ENCODE peak calls at places on chromosomes 6 and 20, in six cellular contexts. One of them, this sample, is unnamed.

GRCh38 chr6:98835149-98836024 is 1.0 kb downstream of the POU3F2 start:
- DNase-seq in cardiac septum: no peak
- DNase-seq in stimulated activated CD4-positive, alpha-beta T cell treated with anti-CD3 and anti-CD28 coated beads, Interleukin-1b, Interleukin-23, amount 100 ng/mL, for 24 hours: no peak
- DNase-seq in non-pigmented ciliary epithelial cell: no peak
- DNase-seq in left cardiac atrium: no peak
- DNase-seq in T-helper 2 cell: no peak
- DNase-seq in this sample: peak

GRCh38 chr6:124798942-124799496 is 163.2 kb upstream of the RNF217 start:
- DNase-seq in cardiac septum: no peak
- DNase-seq in stimulated activated CD4-positive, alpha-beta T cell treated with anti-CD3 and anti-CD28 coated beads, Interleukin-1b, Interleukin-23, amount 100 ng/mL, for 24 hours: no peak
- DNase-seq in non-pigmented ciliary epithelial cell: no peak
- DNase-seq in left cardiac atrium: no peak
- DNase-seq in T-helper 2 cell: no peak
- DNase-seq in this sample: no peak

GRCh38 chr6:164322533-164322932 is 908.0 kb downstream of the QKI start:
- DNase-seq in cardiac septum: no peak
- DNase-seq in stimulated activated CD4-positive, alpha-beta T cell treated with anti-CD3 and anti-CD28 coated beads, Interleukin-1b, Interleukin-23, amount 100 ng/mL, for 24 hours: no peak
- DNase-seq in non-pigmented ciliary epithelial cell: peak
- DNase-seq in left cardiac atrium: no peak
- DNase-seq in T-helper 2 cell: no peak
- DNase-seq in this sample: no peak

GRCh38 chr6:159151266-159151855 is 17.8 kb upstream of the FNDC1 start:
- DNase-seq in cardiac septum: no peak
- DNase-seq in stimulated activated CD4-positive, alpha-beta T cell treated with anti-CD3 and anti-CD28 coated beads, Interleukin-1b, Interleukin-23, amount 100 ng/mL, for 24 hours: no peak
- DNase-seq in non-pigmented ciliary epithelial cell: no peak
- DNase-seq in left cardiac atrium: no peak
- DNase-seq in T-helper 2 cell: no peak
- DNase-seq in this sample: no peak

GRCh38 chr6:18269253-18269652 is 4.9 kb upstream of the DEK start:
- DNase-seq in cardiac septum: no peak
- DNase-seq in stimulated activated CD4-positive, alpha-beta T cell treated with anti-CD3 and anti-CD28 coated beads, Interleukin-1b, Interleukin-23, amount 100 ng/mL, for 24 hours: no peak
- DNase-seq in non-pigmented ciliary epithelial cell: no peak
- DNase-seq in left cardiac atrium: no peak
- DNase-seq in T-helper 2 cell: no peak
- DNase-seq in this sample: no peak

GRCh38 chr6:31529329-31530150 is 778 bp downstream of the MCCD1 start:
- DNase-seq in cardiac septum: no peak
- DNase-seq in stimulated activated CD4-positive, alpha-beta T cell treated with anti-CD3 and anti-CD28 coated beads, Interleukin-1b, Interleukin-23, amount 100 ng/mL, for 24 hours: no peak
- DNase-seq in non-pigmented ciliary epithelial cell: no peak
- DNase-seq in left cardiac atrium: no peak
- DNase-seq in T-helper 2 cell: no peak
- DNase-seq in this sample: no peak

GRCh38 chr6:14228571-14228970 is 111.0 kb downstream of the CD83 start:
- DNase-seq in cardiac septum: no peak
- DNase-seq in stimulated activated CD4-positive, alpha-beta T cell treated with anti-CD3 and anti-CD28 coated beads, Interleukin-1b, Interleukin-23, amount 100 ng/mL, for 24 hours: no peak
- DNase-seq in non-pigmented ciliary epithelial cell: no peak
- DNase-seq in left cardiac atrium: no peak
- DNase-seq in T-helper 2 cell: no peak
- DNase-seq in this sample: no peak

GRCh38 chr20:11178946-11179654 is 505.3 kb upstream of the JAG1 start:
- DNase-seq in cardiac septum: no peak
- DNase-seq in stimulated activated CD4-positive, alpha-beta T cell treated with anti-CD3 and anti-CD28 coated beads, Interleukin-1b, Interleukin-23, amount 100 ng/mL, for 24 hours: no peak
- DNase-seq in non-pigmented ciliary epithelial cell: peak
- DNase-seq in left cardiac atrium: no peak
- DNase-seq in T-helper 2 cell: no peak
- DNase-seq in this sample: no peak

GRCh38 chr6:36827261-36828079 is 11.8 kb downstream of the CPNE5 start:
- DNase-seq in cardiac septum: no peak
- DNase-seq in stimulated activated CD4-positive, alpha-beta T cell treated with anti-CD3 and anti-CD28 coated beads, Interleukin-1b, Interleukin-23, amount 100 ng/mL, for 24 hours: no peak
- DNase-seq in non-pigmented ciliary epithelial cell: peak
- DNase-seq in left cardiac atrium: peak
- DNase-seq in T-helper 2 cell: no peak
- DNase-seq in this sample: no peak

GRCh38 chr6:149313070-149313469 is 4.4 kb upstream of the TAB2 start:
- DNase-seq in cardiac septum: no peak
- DNase-seq in stimulated activated CD4-positive, alpha-beta T cell treated with anti-CD3 and anti-CD28 coated beads, Interleukin-1b, Interleukin-23, amount 100 ng/mL, for 24 hours: no peak
- DNase-seq in non-pigmented ciliary epithelial cell: no peak
- DNase-seq in left cardiac atrium: no peak
- DNase-seq in T-helper 2 cell: no peak
- DNase-seq in this sample: no peak

GRCh38 chr6:132730560-132730959 is 16.7 kb upstream of the VNN1 start:
- DNase-seq in cardiac septum: no peak
- DNase-seq in stimulated activated CD4-positive, alpha-beta T cell treated with anti-CD3 and anti-CD28 coated beads, Interleukin-1b, Interleukin-23, amount 100 ng/mL, for 24 hours: no peak
- DNase-seq in non-pigmented ciliary epithelial cell: peak
- DNase-seq in left cardiac atrium: no peak
- DNase-seq in T-helper 2 cell: no peak
- DNase-seq in this sample: no peak

GRCh38 chr20:43827940-43828562 is 86.6 kb upstream of the TOX2 start:
- DNase-seq in cardiac septum: no peak
- DNase-seq in stimulated activated CD4-positive, alpha-beta T cell treated with anti-CD3 and anti-CD28 coated beads, Interleukin-1b, Interleukin-23, amount 100 ng/mL, for 24 hours: no peak
- DNase-seq in non-pigmented ciliary epithelial cell: no peak
- DNase-seq in left cardiac atrium: no peak
- DNase-seq in T-helper 2 cell: no peak
- DNase-seq in this sample: no peak

GRCh38 chr6:82987951-82988350 is 77.7 kb downstream of the UBE3D start:
- DNase-seq in cardiac septum: no peak
- DNase-seq in stimulated activated CD4-positive, alpha-beta T cell treated with anti-CD3 and anti-CD28 coated beads, Interleukin-1b, Interleukin-23, amount 100 ng/mL, for 24 hours: no peak
- DNase-seq in non-pigmented ciliary epithelial cell: no peak
- DNase-seq in left cardiac atrium: no peak
- DNase-seq in T-helper 2 cell: no peak
- DNase-seq in this sample: no peak

GRCh38 chr6:105894556-105894955 is 191.6 kb upstream of the PRDM1 start:
- DNase-seq in cardiac septum: no peak
- DNase-seq in stimulated activated CD4-positive, alpha-beta T cell treated with anti-CD3 and anti-CD28 coated beads, Interleukin-1b, Interleukin-23, amount 100 ng/mL, for 24 hours: no peak
- DNase-seq in non-pigmented ciliary epithelial cell: no peak
- DNase-seq in left cardiac atrium: no peak
- DNase-seq in T-helper 2 cell: no peak
- DNase-seq in this sample: no peak

GRCh38 chr20:38497246-38497645 is 24.6 kb downstream of the RALGAPB start:
- DNase-seq in cardiac septum: no peak
- DNase-seq in stimulated activated CD4-positive, alpha-beta T cell treated with anti-CD3 and anti-CD28 coated beads, Interleukin-1b, Interleukin-23, amount 100 ng/mL, for 24 hours: no peak
- DNase-seq in non-pigmented ciliary epithelial cell: no peak
- DNase-seq in left cardiac atrium: no peak
- DNase-seq in T-helper 2 cell: no peak
- DNase-seq in this sample: no peak

GRCh38 chr20:49579874-49580817 is 12.2 kb upstream of the PTGIS start:
- DNase-seq in cardiac septum: peak
- DNase-seq in stimulated activated CD4-positive, alpha-beta T cell treated with anti-CD3 and anti-CD28 coated beads, Interleukin-1b, Interleukin-23, amount 100 ng/mL, for 24 hours: no peak
- DNase-seq in non-pigmented ciliary epithelial cell: no peak
- DNase-seq in left cardiac atrium: peak
- DNase-seq in T-helper 2 cell: no peak
- DNase-seq in this sample: peak

GRCh38 chr6:70672549-70672948 is 4.9 kb downstream of the SMAP1 start:
- DNase-seq in cardiac septum: no peak
- DNase-seq in stimulated activated CD4-positive, alpha-beta T cell treated with anti-CD3 and anti-CD28 coated beads, Interleukin-1b, Interleukin-23, amount 100 ng/mL, for 24 hours: no peak
- DNase-seq in non-pigmented ciliary epithelial cell: no peak
- DNase-seq in left cardiac atrium: no peak
- DNase-seq in T-helper 2 cell: no peak
- DNase-seq in this sample: no peak

GRCh38 chr6:122491915-122492537 is 20.4 kb upstream of the SERINC1 start:
- DNase-seq in cardiac septum: no peak
- DNase-seq in stimulated activated CD4-positive, alpha-beta T cell treated with anti-CD3 and anti-CD28 coated beads, Interleukin-1b, Interleukin-23, amount 100 ng/mL, for 24 hours: peak
- DNase-seq in non-pigmented ciliary epithelial cell: peak
- DNase-seq in left cardiac atrium: peak
- DNase-seq in T-helper 2 cell: peak
- DNase-seq in this sample: peak

GRCh38 chr6:16759646-16760535 is 1.4 kb downstream of the ATXN1 start:
- DNase-seq in cardiac septum: peak
- DNase-seq in stimulated activated CD4-positive, alpha-beta T cell treated with anti-CD3 and anti-CD28 coated beads, Interleukin-1b, Interleukin-23, amount 100 ng/mL, for 24 hours: peak
- DNase-seq in non-pigmented ciliary epithelial cell: no peak
- DNase-seq in left cardiac atrium: peak
- DNase-seq in T-helper 2 cell: peak
- DNase-seq in this sample: peak

GRCh38 chr6:148720371-148720770 is 26.5 kb upstream of the UST start:
- DNase-seq in cardiac septum: no peak
- DNase-seq in stimulated activated CD4-positive, alpha-beta T cell treated with anti-CD3 and anti-CD28 coated beads, Interleukin-1b, Interleukin-23, amount 100 ng/mL, for 24 hours: no peak
- DNase-seq in non-pigmented ciliary epithelial cell: peak
- DNase-seq in left cardiac atrium: no peak
- DNase-seq in T-helper 2 cell: no peak
- DNase-seq in this sample: no peak

GRCh38 chr20:49431345-49431744 is 51.1 kb downstream of the KCNB1 start:
- DNase-seq in cardiac septum: no peak
- DNase-seq in stimulated activated CD4-positive, alpha-beta T cell treated with anti-CD3 and anti-CD28 coated beads, Interleukin-1b, Interleukin-23, amount 100 ng/mL, for 24 hours: no peak
- DNase-seq in non-pigmented ciliary epithelial cell: no peak
- DNase-seq in left cardiac atrium: no peak
- DNase-seq in T-helper 2 cell: no peak
- DNase-seq in this sample: peak

GRCh38 chr6:110398778-110399177 is 16.6 kb downstream of the DDO start:
- DNase-seq in cardiac septum: no peak
- DNase-seq in stimulated activated CD4-positive, alpha-beta T cell treated with anti-CD3 and anti-CD28 coated beads, Interleukin-1b, Interleukin-23, amount 100 ng/mL, for 24 hours: no peak
- DNase-seq in non-pigmented ciliary epithelial cell: peak
- DNase-seq in left cardiac atrium: no peak
- DNase-seq in T-helper 2 cell: no peak
- DNase-seq in this sample: no peak

GRCh38 chr20:51801220-51801991 is 915 bp downstream of the SALL4 start:
- DNase-seq in cardiac septum: no peak
- DNase-seq in stimulated activated CD4-positive, alpha-beta T cell treated with anti-CD3 and anti-CD28 coated beads, Interleukin-1b, Interleukin-23, amount 100 ng/mL, for 24 hours: no peak
- DNase-seq in non-pigmented ciliary epithelial cell: no peak
- DNase-seq in left cardiac atrium: no peak
- DNase-seq in T-helper 2 cell: no peak
- DNase-seq in this sample: no peak

GRCh38 chr6:84445074-84445473 is 217.6 kb upstream of the CEP162 start:
- DNase-seq in cardiac septum: no peak
- DNase-seq in stimulated activated CD4-positive, alpha-beta T cell treated with anti-CD3 and anti-CD28 coated beads, Interleukin-1b, Interleukin-23, amount 100 ng/mL, for 24 hours: no peak
- DNase-seq in non-pigmented ciliary epithelial cell: no peak
- DNase-seq in left cardiac atrium: no peak
- DNase-seq in T-helper 2 cell: no peak
- DNase-seq in this sample: no peak

GRCh38 chr6:4957521-4958231 is 46.2 kb downstream of the RPP40 start:
- DNase-seq in cardiac septum: no peak
- DNase-seq in stimulated activated CD4-positive, alpha-beta T cell treated with anti-CD3 and anti-CD28 coated beads, Interleukin-1b, Interleukin-23, amount 100 ng/mL, for 24 hours: no peak
- DNase-seq in non-pigmented ciliary epithelial cell: no peak
- DNase-seq in left cardiac atrium: no peak
- DNase-seq in T-helper 2 cell: no peak
- DNase-seq in this sample: no peak

GRCh38 chr6:1075444-1075843 is 236.5 kb upstream of the FOXQ1 start:
- DNase-seq in cardiac septum: no peak
- DNase-seq in stimulated activated CD4-positive, alpha-beta T cell treated with anti-CD3 and anti-CD28 coated beads, Interleukin-1b, Interleukin-23, amount 100 ng/mL, for 24 hours: no peak
- DNase-seq in non-pigmented ciliary epithelial cell: no peak
- DNase-seq in left cardiac atrium: no peak
- DNase-seq in T-helper 2 cell: no peak
- DNase-seq in this sample: no peak

GRCh38 chr20:54470697-54471096 is 4.7 kb upstream of the DOK5 start:
- DNase-seq in cardiac septum: no peak
- DNase-seq in stimulated activated CD4-positive, alpha-beta T cell treated with anti-CD3 and anti-CD28 coated beads, Interleukin-1b, Interleukin-23, amount 100 ng/mL, for 24 hours: no peak
- DNase-seq in non-pigmented ciliary epithelial cell: no peak
- DNase-seq in left cardiac atrium: no peak
- DNase-seq in T-helper 2 cell: no peak
- DNase-seq in this sample: no peak

GRCh38 chr20:44754554-44754953 is 8.9 kb downstream of the KCNK15 start:
- DNase-seq in cardiac septum: no peak
- DNase-seq in stimulated activated CD4-positive, alpha-beta T cell treated with anti-CD3 and anti-CD28 coated beads, Interleukin-1b, Interleukin-23, amount 100 ng/mL, for 24 hours: no peak
- DNase-seq in non-pigmented ciliary epithelial cell: no peak
- DNase-seq in left cardiac atrium: no peak
- DNase-seq in T-helper 2 cell: no peak
- DNase-seq in this sample: peak

GRCh38 chr6:50270427-50270826 is 220.7 kb upstream of the DEFB112 start:
- DNase-seq in cardiac septum: no peak
- DNase-seq in stimulated activated CD4-positive, alpha-beta T cell treated with anti-CD3 and anti-CD28 coated beads, Interleukin-1b, Interleukin-23, amount 100 ng/mL, for 24 hours: no peak
- DNase-seq in non-pigmented ciliary epithelial cell: no peak
- DNase-seq in left cardiac atrium: no peak
- DNase-seq in T-helper 2 cell: no peak
- DNase-seq in this sample: no peak

GRCh38 chr6:42571611-42572342 is 7.9 kb downstream of the UBR2 start:
- DNase-seq in cardiac septum: no peak
- DNase-seq in stimulated activated CD4-positive, alpha-beta T cell treated with anti-CD3 and anti-CD28 coated beads, Interleukin-1b, Interleukin-23, amount 100 ng/mL, for 24 hours: no peak
- DNase-seq in non-pigmented ciliary epithelial cell: no peak
- DNase-seq in left cardiac atrium: no peak
- DNase-seq in T-helper 2 cell: no peak
- DNase-seq in this sample: no peak

GRCh38 chr6:14652536-14652935 is 535.0 kb downstream of the CD83 start:
- DNase-seq in cardiac septum: no peak
- DNase-seq in stimulated activated CD4-positive, alpha-beta T cell treated with anti-CD3 and anti-CD28 coated beads, Interleukin-1b, Interleukin-23, amount 100 ng/mL, for 24 hours: no peak
- DNase-seq in non-pigmented ciliary epithelial cell: no peak
- DNase-seq in left cardiac atrium: no peak
- DNase-seq in T-helper 2 cell: no peak
- DNase-seq in this sample: no peak

GRCh38 chr20:4555188-4555893 is 166.4 kb upstream of the PRND start:
- DNase-seq in cardiac septum: no peak
- DNase-seq in stimulated activated CD4-positive, alpha-beta T cell treated with anti-CD3 and anti-CD28 coated beads, Interleukin-1b, Interleukin-23, amount 100 ng/mL, for 24 hours: no peak
- DNase-seq in non-pigmented ciliary epithelial cell: peak
- DNase-seq in left cardiac atrium: no peak
- DNase-seq in T-helper 2 cell: no peak
- DNase-seq in this sample: no peak

GRCh38 chr6:36139991-36140710 is 9.8 kb downstream of the MAPK13 start:
- DNase-seq in cardiac septum: peak
- DNase-seq in stimulated activated CD4-positive, alpha-beta T cell treated with anti-CD3 and anti-CD28 coated beads, Interleukin-1b, Interleukin-23, amount 100 ng/mL, for 24 hours: no peak
- DNase-seq in non-pigmented ciliary epithelial cell: no peak
- DNase-seq in left cardiac atrium: no peak
- DNase-seq in T-helper 2 cell: no peak
- DNase-seq in this sample: no peak

GRCh38 chr20:24872291-24873014 is 76.6 kb upstream of the CST7 start:
- DNase-seq in cardiac septum: no peak
- DNase-seq in stimulated activated CD4-positive, alpha-beta T cell treated with anti-CD3 and anti-CD28 coated beads, Interleukin-1b, Interleukin-23, amount 100 ng/mL, for 24 hours: no peak
- DNase-seq in non-pigmented ciliary epithelial cell: no peak
- DNase-seq in left cardiac atrium: no peak
- DNase-seq in T-helper 2 cell: no peak
- DNase-seq in this sample: no peak

GRCh38 chr6:4039348-4039747 is 39.6 kb downstream of the FAM217A start:
- DNase-seq in cardiac septum: no peak
- DNase-seq in stimulated activated CD4-positive, alpha-beta T cell treated with anti-CD3 and anti-CD28 coated beads, Interleukin-1b, Interleukin-23, amount 100 ng/mL, for 24 hours: no peak
- DNase-seq in non-pigmented ciliary epithelial cell: no peak
- DNase-seq in left cardiac atrium: no peak
- DNase-seq in T-helper 2 cell: no peak
- DNase-seq in this sample: no peak